ENCODE peak calls at places on chromosomes 1 and 21, in nine cellular contexts. One of them, this sample, is unnamed.

GRCh38 chr1:182259963-182260362 is 131.6 kb downstream of the GLUL start:
- DNase-seq in stomach: no peak
- DNase-seq in breast epithelium: no peak
- DNase-seq in ovary: no peak
- DNase-seq in body of pancreas: no peak
- DNase-seq in tibial nerve: no peak
- DNase-seq in adrenal gland: no peak
- DNase-seq in transverse colon: no peak
- DNase-seq in A549: no peak
- DNase-seq in this sample: no peak

GRCh38 chr1:162055062-162055461 is 14.4 kb upstream of the NOS1AP start:
- DNase-seq in stomach: no peak
- DNase-seq in tibial nerve: no peak
- DNase-seq in transverse colon: no peak
- DNase-seq in body of pancreas: no peak
- DNase-seq in breast epithelium: no peak
- DNase-seq in ovary: no peak
- DNase-seq in adrenal gland: no peak
- DNase-seq in A549: peak
- DNase-seq in this sample: no peak

GRCh38 chr21:25370311-25370744 is 237.0 kb downstream of the MRPL39 start:
- DNase-seq in body of pancreas: peak
- DNase-seq in adrenal gland: peak
- DNase-seq in transverse colon: no peak
- DNase-seq in tibial nerve: no peak
- DNase-seq in A549: no peak
- DNase-seq in breast epithelium: no peak
- DNase-seq in stomach: no peak
- DNase-seq in ovary: no peak
- DNase-seq in this sample: no peak

GRCh38 chr1:239792157-239792556 is 299.5 kb upstream of the FMN2 start:
- DNase-seq in stomach: no peak
- DNase-seq in transverse colon: no peak
- DNase-seq in A549: peak
- DNase-seq in body of pancreas: no peak
- DNase-seq in adrenal gland: no peak
- DNase-seq in breast epithelium: no peak
- DNase-seq in tibial nerve: no peak
- DNase-seq in ovary: no peak
- DNase-seq in this sample: no peak

GRCh38 chr1:71428029-71428428 is 347.2 kb upstream of the ZRANB2 start:
- DNase-seq in A549: no peak
- DNase-seq in adrenal gland: no peak
- DNase-seq in ovary: no peak
- DNase-seq in body of pancreas: no peak
- DNase-seq in transverse colon: peak
- DNase-seq in breast epithelium: no peak
- DNase-seq in stomach: no peak
- DNase-seq in tibial nerve: no peak
- DNase-seq in this sample: no peak

GRCh38 chr21:45911806-45912325 is 69.7 kb upstream of the COL6A1 start:
- DNase-seq in stomach: no peak
- DNase-seq in adrenal gland: no peak
- DNase-seq in A549: no peak
- DNase-seq in transverse colon: no peak
- DNase-seq in tibial nerve: no peak
- DNase-seq in body of pancreas: no peak
- DNase-seq in ovary: no peak
- DNase-seq in breast epithelium: no peak
- DNase-seq in this sample: no peak

GRCh38 chr1:166980818-166981217 is 5.5 kb upstream of the ILDR2 start:
- DNase-seq in breast epithelium: no peak
- DNase-seq in adrenal gland: no peak
- DNase-seq in stomach: no peak
- DNase-seq in tibial nerve: no peak
- DNase-seq in body of pancreas: no peak
- DNase-seq in A549: no peak
- DNase-seq in transverse colon: no peak
- DNase-seq in ovary: no peak
- DNase-seq in this sample: no peak

GRCh38 chr1:228090613-228091081 is 8.1 kb downstream of the ARF1 start:
- DNase-seq in tibial nerve: no peak
- DNase-seq in body of pancreas: peak
- DNase-seq in stomach: peak
- DNase-seq in breast epithelium: no peak
- DNase-seq in transverse colon: peak
- DNase-seq in A549: no peak
- DNase-seq in ovary: peak
- DNase-seq in adrenal gland: no peak
- DNase-seq in this sample: peak

GRCh38 chr1:197042676-197043341 is 24.3 kb downstream of the F13B start:
- DNase-seq in ovary: no peak
- DNase-seq in breast epithelium: no peak
- DNase-seq in tibial nerve: no peak
- DNase-seq in stomach: no peak
- DNase-seq in body of pancreas: no peak
- DNase-seq in adrenal gland: no peak
- DNase-seq in A549: peak
- DNase-seq in transverse colon: no peak
- DNase-seq in this sample: no peak

GRCh38 chr1:158003409-158003805 is 10.0 kb downstream of the KIRREL1 start:
- DNase-seq in ovary: no peak
- DNase-seq in A549: no peak
- DNase-seq in tibial nerve: no peak
- DNase-seq in breast epithelium: no peak
- DNase-seq in stomach: no peak
- DNase-seq in transverse colon: no peak
- DNase-seq in adrenal gland: no peak
- DNase-seq in body of pancreas: no peak
- DNase-seq in this sample: no peak

GRCh38 chr1:23634840-23635642 is 56.6 kb upstream of the RPL11 start:
- DNase-seq in transverse colon: peak
- DNase-seq in A549: peak
- DNase-seq in stomach: peak
- DNase-seq in body of pancreas: peak
- DNase-seq in adrenal gland: peak
- DNase-seq in ovary: peak
- DNase-seq in tibial nerve: no peak
- DNase-seq in breast epithelium: peak
- DNase-seq in this sample: peak

GRCh38 chr21:23127973-23128372 is 2129.8 kb downstream of the NCAM2 start:
- DNase-seq in adrenal gland: no peak
- DNase-seq in tibial nerve: no peak
- DNase-seq in ovary: no peak
- DNase-seq in stomach: no peak
- DNase-seq in body of pancreas: no peak
- DNase-seq in breast epithelium: no peak
- DNase-seq in transverse colon: no peak
- DNase-seq in A549: no peak
- DNase-seq in this sample: no peak

GRCh38 chr1:12435639-12436344 is 182.2 kb downstream of the DHRS3 start:
- DNase-seq in body of pancreas: no peak
- DNase-seq in stomach: no peak
- DNase-seq in adrenal gland: no peak
- DNase-seq in ovary: no peak
- DNase-seq in breast epithelium: no peak
- DNase-seq in A549: no peak
- DNase-seq in tibial nerve: no peak
- DNase-seq in transverse colon: no peak
- DNase-seq in this sample: no peak

GRCh38 chr1:44609412-44609767 is 64.9 kb downstream of the TMEM53 start:
- DNase-seq in A549: peak
- DNase-seq in breast epithelium: no peak
- DNase-seq in ovary: peak
- DNase-seq in transverse colon: peak
- DNase-seq in stomach: peak
- DNase-seq in body of pancreas: peak
- DNase-seq in adrenal gland: peak
- DNase-seq in tibial nerve: no peak
- DNase-seq in this sample: no peak

GRCh38 chr21:33396436-33396835 is 6.8 kb upstream of the IFNGR2 start:
- DNase-seq in tibial nerve: no peak
- DNase-seq in transverse colon: no peak
- DNase-seq in A549: no peak
- DNase-seq in stomach: no peak
- DNase-seq in ovary: no peak
- DNase-seq in body of pancreas: no peak
- DNase-seq in adrenal gland: no peak
- DNase-seq in breast epithelium: no peak
- DNase-seq in this sample: no peak

GRCh38 chr1:209434066-209434465 is 149.4 kb upstream of the CAMK1G start:
- DNase-seq in transverse colon: no peak
- DNase-seq in A549: peak
- DNase-seq in ovary: no peak
- DNase-seq in breast epithelium: no peak
- DNase-seq in body of pancreas: no peak
- DNase-seq in tibial nerve: no peak
- DNase-seq in stomach: no peak
- DNase-seq in adrenal gland: no peak
- DNase-seq in this sample: no peak

GRCh38 chr1:59124166-59124565 is 172.7 kb upstream of the FGGY start:
- DNase-seq in ovary: no peak
- DNase-seq in A549: no peak
- DNase-seq in body of pancreas: no peak
- DNase-seq in breast epithelium: no peak
- DNase-seq in tibial nerve: no peak
- DNase-seq in stomach: no peak
- DNase-seq in adrenal gland: no peak
- DNase-seq in transverse colon: no peak
- DNase-seq in this sample: no peak

GRCh38 chr21:32613436-32614043 is 1.4 kb upstream of the CFAP298 start:
- DNase-seq in A549: no peak
- DNase-seq in adrenal gland: no peak
- DNase-seq in stomach: no peak
- DNase-seq in tibial nerve: no peak
- DNase-seq in body of pancreas: no peak
- DNase-seq in transverse colon: no peak
- DNase-seq in ovary: no peak
- DNase-seq in breast epithelium: no peak
- DNase-seq in this sample: no peak

GRCh38 chr1:16088351-16088911 is 15.0 kb upstream of the FAM131C start:
- DNase-seq in transverse colon: no peak
- DNase-seq in ovary: no peak
- DNase-seq in breast epithelium: no peak
- DNase-seq in adrenal gland: no peak
- DNase-seq in tibial nerve: no peak
- DNase-seq in A549: no peak
- DNase-seq in stomach: no peak
- DNase-seq in body of pancreas: peak
- DNase-seq in this sample: peak

DNA sequence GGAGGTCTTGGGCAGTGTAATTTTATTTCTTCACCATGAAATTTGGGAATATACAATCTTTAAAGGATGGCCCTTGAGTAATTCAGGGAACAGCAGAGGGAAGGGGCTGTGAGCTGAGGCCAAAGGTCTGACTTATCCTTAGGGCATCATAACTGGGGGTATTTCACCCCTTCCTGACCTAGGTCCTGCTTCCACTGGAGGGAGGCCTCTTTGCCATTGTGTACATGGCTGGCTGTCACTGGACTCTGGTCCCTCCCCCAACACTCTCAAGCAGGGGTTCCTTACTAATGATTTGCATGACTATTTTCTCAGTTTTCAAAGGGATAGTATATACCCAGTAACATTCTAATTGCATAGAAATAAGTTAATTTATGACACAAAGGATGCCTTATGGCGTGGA is 7.2 kb upstream of the PSRC1 start:
- DNase-seq in breast epithelium: no peak
- DNase-seq in stomach: no peak
- DNase-seq in A549: no peak
- DNase-seq in transverse colon: no peak
- DNase-seq in adrenal gland: no peak
- DNase-seq in ovary: no peak
- DNase-seq in tibial nerve: no peak
- DNase-seq in body of pancreas: no peak
- DNase-seq in this sample: no peak
- TF ChIP-seq POLR2A in breast epithelium: no peak
- TF ChIP-seq POLR2A in stomach: no peak
- TF ChIP-seq POLR2A in A549: no peak
- TF ChIP-seq POLR2A in transverse colon: no peak
- TF ChIP-seq POLR2A in adrenal gland: no peak
- TF ChIP-seq POLR2A in ovary: no peak
- TF ChIP-seq POLR2A in tibial nerve: no peak
- TF ChIP-seq POLR2A in body of pancreas: no peak
- TF ChIP-seq POLR2A in this sample: no peak

GRCh38 chr1:219626865-219627264 is 14.0 kb upstream of the ZC3H11B start:
- DNase-seq in stomach: no peak
- DNase-seq in ovary: no peak
- DNase-seq in tibial nerve: no peak
- DNase-seq in adrenal gland: no peak
- DNase-seq in transverse colon: no peak
- DNase-seq in breast epithelium: no peak
- DNase-seq in body of pancreas: no peak
- DNase-seq in A549: no peak
- DNase-seq in this sample: no peak

DNA sequence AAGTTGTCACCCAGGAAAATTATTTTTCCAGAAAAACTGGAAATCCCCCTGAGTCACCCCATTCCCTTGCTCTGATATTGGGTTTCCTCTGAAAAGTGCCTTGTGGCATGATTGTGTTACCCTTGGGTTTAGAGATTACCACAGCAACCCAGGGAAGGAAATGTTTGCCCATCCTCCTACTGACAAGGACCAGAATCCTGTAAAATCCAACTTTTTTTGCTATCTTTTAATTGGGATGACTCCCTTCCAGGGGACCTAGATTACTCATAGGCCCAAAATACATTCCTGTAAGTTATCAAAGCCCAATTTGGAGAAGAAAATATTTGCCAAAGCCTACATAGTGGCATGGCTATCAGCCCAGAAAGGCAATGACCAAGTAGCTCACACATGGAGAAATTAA is 16.6 kb upstream of the ZC3H11B start:
- DNase-seq in tibial nerve: no peak
- DNase-seq in adrenal gland: no peak
- DNase-seq in body of pancreas: no peak
- DNase-seq in A549: no peak
- DNase-seq in breast epithelium: no peak
- DNase-seq in stomach: no peak
- DNase-seq in ovary: no peak
- DNase-seq in transverse colon: no peak
- DNase-seq in this sample: no peak
- TF ChIP-seq CTCF in tibial nerve: no peak
- TF ChIP-seq CTCF in adrenal gland: no peak
- TF ChIP-seq CTCF in body of pancreas: no peak
- TF ChIP-seq CTCF in A549: no peak
- TF ChIP-seq CTCF in breast epithelium: no peak
- TF ChIP-seq CTCF in stomach: no peak
- TF ChIP-seq CTCF in ovary: no peak
- TF ChIP-seq CTCF in transverse colon: no peak
- TF ChIP-seq CTCF in this sample: no peak

GRCh38 chr1:26862781-26863676 is at the start of gene SFN:
- DNase-seq in body of pancreas: peak
- DNase-seq in breast epithelium: peak
- DNase-seq in transverse colon: peak
- DNase-seq in adrenal gland: no peak
- DNase-seq in ovary: no peak
- DNase-seq in A549: peak
- DNase-seq in stomach: peak
- DNase-seq in tibial nerve: no peak
- DNase-seq in this sample: peak
- TF ChIP-seq POLR2A in body of pancreas: no peak
- TF ChIP-seq POLR2A in breast epithelium: peak
- TF ChIP-seq POLR2A in transverse colon: peak
- TF ChIP-seq POLR2A in adrenal gland: no peak
- TF ChIP-seq POLR2A in ovary: no peak
- TF ChIP-seq POLR2A in A549: peak
- TF ChIP-seq POLR2A in stomach: peak
- TF ChIP-seq POLR2A in tibial nerve: no peak
- TF ChIP-seq POLR2A in this sample: no peak

GRCh38 chr1:201218409-201218808 is 27.8 kb downstream of the IGFN1 start:
- DNase-seq in tibial nerve: no peak
- DNase-seq in stomach: no peak
- DNase-seq in transverse colon: no peak
- DNase-seq in A549: no peak
- DNase-seq in body of pancreas: no peak
- DNase-seq in adrenal gland: no peak
- DNase-seq in ovary: no peak
- DNase-seq in breast epithelium: no peak
- DNase-seq in this sample: peak
- TF ChIP-seq CTCF in tibial nerve: no peak
- TF ChIP-seq CTCF in stomach: no peak
- TF ChIP-seq CTCF in transverse colon: no peak
- TF ChIP-seq CTCF in A549: no peak
- TF ChIP-seq CTCF in body of pancreas: no peak
- TF ChIP-seq CTCF in adrenal gland: no peak
- TF ChIP-seq CTCF in ovary: no peak
- TF ChIP-seq CTCF in breast epithelium: no peak
- TF ChIP-seq CTCF in this sample: no peak